ENCODE peak calls at places on chromosomes 11 and 22, in four cellular contexts. X, D, K and W are unnamed samples. For H3K4me1 and H3K27me3, the result is how much of the 10 kb centered on the place peaks cover.

GRCh38 chr11:34232810-34233209 is 125.0 kb downstream of the ABTB2 start:
- DNase-seq in X (no peak), D (no peak), K (no peak), W (no peak)

GRCh38 chr11:67117667-67118058 is 1.4 kb upstream of the KDM2A start:
- DNase-seq in X (peak), D (peak), K (no peak), W (peak)

GRCh38 chr11:117281159-117281558 is 10.0 kb upstream of the BACE1-AS start:
- DNase-seq in X (no peak), D (peak), K (no peak), W (peak)

GRCh38 chr11:75554258-75555022 is 7.6 kb upstream of the SERPINH1 start:
- DNase-seq in X (peak), D (peak), K (peak), W (peak)

GRCh38 chr11:72609451-72609850 is 64.8 kb downstream of the PDE2A start:
- DNase-seq in X (no peak), D (no peak), K (no peak), W (no peak)

GRCh38 chr11:57546869-57547518 is 9.6 kb downstream of the SMTNL1 start:
- DNase-seq in X (peak), D (no peak), K (no peak), W (no peak)

GRCh38 chr11:69799582-69799981 is 19.6 kb downstream of the FGF3 start:
- DNase-seq in X (no peak), D (no peak), K (no peak), W (no peak)

GRCh38 chr11:69216609-69217008 is 60.9 kb downstream of the SMIM38 start:
- DNase-seq in X (peak), D (peak), K (no peak), W (no peak)

GRCh38 chr11:13440100-13440855 is 22.7 kb downstream of the BTBD10 start:
- DNase-seq in X (peak), D (no peak), K (no peak), W (no peak)

GRCh38 chr11:17780668-17781067 is 46.1 kb downstream of the KCNC1 start:
- DNase-seq in X (no peak), D (peak), K (no peak), W (no peak)

GRCh38 chr11:111637885-111638284 is 35.6 kb downstream of the SIK2 start:
- DNase-seq in X (no peak), D (no peak), K (no peak), W (no peak)

GRCh38 chr11:74057251-74058151 is 48.6 kb upstream of the UCP3 start:
- DNase-seq in X (no peak), D (no peak), K (no peak), W (no peak)

GRCh38 chr11:62245271-62245753 is 3.3 kb downstream of the SCGB1D2 start:
- DNase-seq in X (no peak), D (no peak), K (peak), W (no peak)

GRCh38 chr11:70191495-70192140 is 11.5 kb upstream of the FADD start:
- DNase-seq in X (peak), D (no peak), K (peak), W (peak)

GRCh38 chr11:10856689-10857603 is 907 bp downstream of the ZBED5 start:
- DNase-seq in X (peak), D (peak), K (peak), W (peak)

GRCh38 chr11:10861047-10861446 is 3.2 kb upstream of the ZBED5 start:
- DNase-seq in X (no peak), D (no peak), K (no peak), W (no peak)

GRCh38 chr11:10855295-10855694 is 2.6 kb downstream of the ZBED5 start:
- DNase-seq in X (no peak), D (no peak), K (no peak), W (no peak)

GRCh38 chr11:10858505-10859360 is 880 bp upstream of the ZBED5 start:
- DNase-seq in X (peak), D (peak), K (peak), W (peak)

DNA sequence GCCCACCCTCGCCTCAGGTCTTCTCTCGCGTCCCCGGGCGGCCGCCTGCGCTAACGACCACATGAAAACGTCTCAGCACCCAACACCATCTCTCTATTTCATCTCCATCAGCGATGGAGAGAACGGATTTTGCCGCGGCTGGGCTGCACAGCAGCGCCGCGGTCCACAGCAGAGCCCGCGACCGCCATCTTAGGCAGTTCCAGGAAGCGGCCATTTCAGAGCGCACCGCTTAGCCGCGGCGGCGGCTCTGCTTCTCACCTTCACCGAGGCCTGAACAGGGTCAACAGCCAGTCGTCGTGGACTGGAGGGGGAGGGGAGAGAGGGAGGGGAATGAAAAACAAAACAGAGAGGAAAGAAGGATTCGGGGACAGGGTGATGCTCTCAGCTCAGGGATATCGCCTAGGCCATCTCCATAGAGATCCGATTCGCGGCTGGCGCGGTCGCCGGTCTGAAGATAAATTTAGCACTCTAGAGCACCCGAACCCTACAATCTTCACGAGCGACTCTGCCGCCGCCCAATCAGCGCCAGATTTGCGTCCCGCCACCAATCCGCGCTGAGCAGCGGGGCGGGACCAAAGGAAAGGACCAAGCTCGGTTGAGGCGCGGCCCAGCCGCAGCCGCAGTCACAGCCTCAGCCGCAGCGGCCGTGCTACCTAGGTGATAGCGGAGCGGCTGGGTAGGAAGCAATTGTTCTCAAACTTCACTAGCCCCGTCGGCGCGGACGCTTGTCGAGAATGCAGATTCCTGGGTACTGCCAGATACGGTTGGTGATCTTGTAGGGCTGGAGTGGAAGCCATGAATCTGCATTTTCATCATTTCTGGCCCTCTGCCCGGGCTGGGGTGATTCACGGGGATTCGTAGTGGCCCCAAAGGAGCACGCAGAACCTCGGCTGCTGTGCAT is at the start of gene ZBED5:
- DNase-seq in X (peak), D (peak), K (peak), W (peak)
- TF ChIP-seq CTCF in X (no peak), D (no peak), K (peak), W (no peak)

GRCh38 chr22:45531441-45531840 is 28.8 kb downstream of the FBLN1 start:
- DNase-seq in X (no peak), D (no peak), K (peak), W (no peak)

GRCh38 chr22:45535400-45535799 is 32.7 kb downstream of the FBLN1 start:
- DNase-seq in X (no peak), D (no peak), K (no peak), W (no peak)

GRCh38 chr22:45531944-45532631 is 29.4 kb downstream of the FBLN1 start:
- DNase-seq in X (no peak), D (no peak), K (no peak), W (no peak)

GRCh38 chr22:45533731-45534130 is 31.0 kb downstream of the FBLN1 start:
- DNase-seq in X (no peak), D (no peak), K (no peak), W (no peak)

GRCh38 chr22:45534339-45535192 is 31.9 kb downstream of the FBLN1 start:
- DNase-seq in X (no peak), D (peak), K (no peak), W (peak)
- H3K4me1 ChIP-seq in X (under half), D (under half), K (under half), W (under half)

GRCh38 chr11:64501500-64502427 is 89.3 kb upstream of the SLC22A12 start:
- DNase-seq in X (no peak), D (no peak), K (no peak), W (no peak)

GRCh38 chr11:64502634-64503033 is 88.4 kb upstream of the SLC22A12 start:
- DNase-seq in X (no peak), D (no peak), K (no peak), W (no peak)

GRCh38 chr11:64504999-64505398 is 86.0 kb upstream of the SLC22A12 start:
- DNase-seq in X (no peak), D (no peak), K (no peak), W (no peak)

GRCh38 chr11:64500176-64501013 is 90.6 kb upstream of the SLC22A12 start:
- DNase-seq in X (no peak), D (no peak), K (no peak), W (no peak)

DNA sequence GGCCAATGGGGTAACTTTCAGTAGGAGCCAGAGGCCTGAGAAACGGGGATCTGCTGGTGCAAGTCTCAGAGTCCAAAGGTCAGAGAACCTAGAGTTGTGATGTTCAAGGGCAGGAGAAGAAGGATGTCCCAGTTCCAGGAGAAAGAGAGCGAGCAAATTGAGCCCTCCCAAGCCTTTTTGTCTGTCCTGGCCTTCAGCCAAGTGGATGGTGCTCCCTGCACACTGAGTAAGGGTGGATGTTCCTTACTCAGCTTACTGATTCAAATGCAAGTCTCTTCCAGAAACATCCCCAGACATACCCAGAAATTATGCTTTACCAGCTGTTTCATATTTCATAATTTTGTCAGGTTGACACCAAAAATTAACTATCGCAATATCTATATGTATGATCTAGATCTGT is 87.7 kb upstream of the SLC22A12 start:
- DNase-seq in X (no peak), D (no peak), K (no peak), W (no peak)
- H3K27me3 ChIP-seq in X (under half), D (under half), K (under half), W (under half)

GRCh38 chr11:91248199-91248807 is 976.3 kb upstream of the FAT3 start:
- DNase-seq in X (peak), D (no peak), K (peak), W (no peak)
- TF ChIP-seq CTCF in X (peak), D (no peak), K (no peak), W (peak)

GRCh38 chr11:19735512-19735911 is 22.9 kb downstream of the NAV2 start:
- DNase-seq in X (no peak), D (no peak), K (no peak), W (peak)
- H3K4me1 ChIP-seq in X (under half), D (under half), K (under half), W (under half)

GRCh38 chr11:130719516-130719915 is 196.8 kb downstream of the SNX19 start:
- DNase-seq in X (no peak), D (no peak), K (no peak), W (no peak)
- H3K27me3 ChIP-seq in X (under half), D (under half), K (under half), W (under half)

GRCh38 chr22:35452351-35452781 is 52.4 kb downstream of the MCM5 start:
- DNase-seq in X (no peak), D (no peak), K (peak), W (no peak)

GRCh38 chr22:35456757-35457156 is 56.8 kb downstream of the MCM5 start:
- DNase-seq in X (no peak), D (no peak), K (no peak), W (no peak)

GRCh38 chr22:35452810-35453743 is 53.1 kb downstream of the MCM5 start:
- DNase-seq in X (no peak), D (no peak), K (no peak), W (no peak)

GRCh38 chr22:35455529-35455928 is 55.6 kb downstream of the MCM5 start:
- DNase-seq in X (no peak), D (no peak), K (no peak), W (no peak)

DNA sequence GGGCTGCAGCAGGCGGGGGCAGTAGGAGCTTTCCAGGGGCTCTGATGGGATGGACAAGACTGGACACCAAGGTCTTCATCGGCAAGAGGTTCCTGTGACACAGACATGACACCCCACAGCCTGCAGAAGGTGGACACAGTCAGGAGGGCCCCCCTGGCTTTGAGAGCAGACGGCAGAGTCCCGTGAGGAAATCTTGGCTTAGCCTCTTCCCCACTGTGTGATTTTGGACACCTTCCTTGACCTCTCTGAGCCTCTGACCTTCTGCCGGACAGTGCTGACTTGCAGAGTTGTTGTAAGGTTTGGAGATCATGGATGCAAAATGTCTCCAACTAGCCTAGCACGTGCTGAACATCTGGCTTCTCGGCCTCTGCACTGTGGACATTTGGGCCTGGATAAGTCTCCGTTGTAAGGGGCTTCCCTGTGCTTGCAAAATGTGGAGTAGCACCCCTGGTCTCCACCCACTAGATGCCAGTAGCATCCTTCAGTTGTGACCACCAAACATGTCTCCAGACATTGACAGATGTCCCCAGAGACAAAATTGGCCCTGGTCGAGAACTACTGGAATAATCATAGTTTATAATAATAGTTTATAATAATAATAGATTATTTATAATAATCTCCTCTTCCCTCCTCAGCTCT is 54.6 kb downstream of the MCM5 start:
- DNase-seq in X (no peak), D (no peak), K (no peak), W (no peak)
- TF ChIP-seq CTCF in X (no peak), D (no peak), K (no peak), W (peak)